ENCODE peak calls at places on chromosome 10, in five cellular contexts. N, L, R, H and I are unnamed samples.
A peak's percentile ranks its signal among the peaks of the same experiment; 100 is the strongest.

GRCh38 chr10:123967626-123968243 is 76.1 kb upstream of the CPXM2 start:
- DNase-seq in N (peak; percentile 71), L (peak; percentile 51), H (peak; percentile 33), R (no peak), I (no peak)

GRCh38 chr10:70889291-70889690 is 926 bp upstream of the PCBD1 start:
- DNase-seq in R (no peak), H (no peak), N (no peak), L (no peak), I (no peak)

GRCh38 chr10:78703581-78703980 is 365.2 kb upstream of the ZMIZ1 start:
- DNase-seq in R (no peak), H (no peak), L (no peak), N (no peak), I (peak; percentile 31)

GRCh38 chr10:86711957-86712708 is 43.8 kb downstream of the LDB3 start:
- DNase-seq in L (no peak), H (no peak), R (no peak), N (no peak), I (no peak)

GRCh38 chr10:28668363-28669226 is 8.7 kb upstream of the BAMBI start:
- DNase-seq in N (peak; percentile 53), R (no peak), H (no peak), L (peak; percentile 40), I (no peak)

GRCh38 chr10:33746878-33747277 is 412.4 kb upstream of the NRP1 start:
- DNase-seq in H (no peak), N (no peak), R (no peak), L (no peak), I (no peak)

GRCh38 chr10:22646291-22646926 is 68.0 kb downstream of the PIP4K2A start:
- DNase-seq in N (no peak), L (no peak), R (no peak), H (no peak), I (no peak)

GRCh38 chr10:26697922-26698608 is 564 bp downstream of the PDSS1 start:
- DNase-seq in L (no peak), R (no peak), N (no peak), H (no peak), I (no peak)

GRCh38 chr10:86443936-86444335 is 77.3 kb upstream of the GRID1 start:
- DNase-seq in N (no peak), H (no peak), L (no peak), R (no peak), I (no peak)

GRCh38 chr10:86287966-86288579 is 78.5 kb downstream of the GRID1 start:
- DNase-seq in R (no peak), H (no peak), N (no peak), L (no peak), I (no peak)

GRCh38 chr10:13705526-13706169 is 118.9 kb downstream of the PRPF18 start:
- DNase-seq in H (no peak), R (no peak), L (no peak), N (no peak), I (no peak)

GRCh38 chr10:95861401-95861800 is 46.4 kb upstream of the CC2D2B start:
- DNase-seq in L (no peak), R (no peak), N (no peak), H (no peak), I (no peak)

GRCh38 chr10:21499910-21500577 is 25.4 kb downstream of the SKIDA1 start:
- DNase-seq in N (peak; percentile 48), R (no peak), L (no peak), H (no peak), I (no peak)

GRCh38 chr10:37488792-37489657 is 363.6 kb downstream of the ANKRD30A start:
- DNase-seq in L (no peak), H (peak; percentile 1), N (no peak), R (no peak), I (no peak)

GRCh38 chr10:67666416-67667043 is 29.5 kb downstream of the CTNNA3 start:
- DNase-seq in N (no peak), H (peak; percentile 21), R (no peak), L (no peak), I (no peak)

GRCh38 chr10:61635946-61636345 is 26.8 kb upstream of the CABCOCO1 start:
- DNase-seq in N (no peak), L (no peak), R (peak; percentile 42), H (no peak), I (no peak)

GRCh38 chr10:34335960-34336359 is 479.1 kb downstream of the PARD3 start:
- DNase-seq in L (no peak), R (no peak), H (no peak), N (no peak), I (no peak)

GRCh38 chr10:14389981-14390590 is 59.4 kb upstream of the FRMD4A start:
- DNase-seq in N (no peak), L (no peak), H (no peak), R (no peak), I (no peak)

GRCh38 chr10:19412531-19412930 is 363.9 kb downstream of the MALRD1 start:
- DNase-seq in L (no peak), N (no peak), R (peak; percentile 4), H (peak; percentile 16), I (no peak)

GRCh38 chr10:112732277-112732891 is 217.7 kb upstream of the TCF7L2 start:
- DNase-seq in L (no peak), R (no peak), H (no peak), N (no peak), I (no peak)

GRCh38 chr10:60535427-60535826 is 145.8 kb upstream of the ANK3 start:
- DNase-seq in R (no peak), N (no peak), L (no peak), H (no peak), I (no peak)

GRCh38 chr10:115129752-115130151 is 36.6 kb downstream of the ATRNL1 start:
- DNase-seq in L (no peak), N (no peak), H (peak; percentile 10), R (no peak), I (no peak)

GRCh38 chr10:52266858-52267257 is 47.2 kb upstream of the DKK1 start:
- DNase-seq in H (no peak), L (no peak), R (no peak), N (no peak), I (no peak)

GRCh38 chr10:99945286-99945685 is 64.5 kb downstream of the DNMBP start:
- DNase-seq in N (no peak), H (no peak), L (no peak), R (no peak), I (peak; percentile 74)

GRCh38 chr10:26780793-26781601 is 79.8 kb downstream of the ABI1 start:
- DNase-seq in R (peak; percentile 89), N (no peak), H (no peak), L (no peak), I (peak; percentile 84)

GRCh38 chr10:38038107-38038931 is 27.8 kb downstream of the ZNF33A start:
- DNase-seq in L (no peak), H (no peak), R (no peak), N (no peak), I (no peak)

GRCh38 chr10:51675088-51675487 is 24.3 kb downstream of the CSTF2T start:
- DNase-seq in L (no peak), N (no peak), R (no peak), H (no peak), I (no peak)

GRCh38 chr10:71770255-71770654 is 3.1 kb downstream of the VSIR start:
- DNase-seq in R (no peak), H (no peak), L (no peak), N (no peak), I (no peak)

GRCh38 chr10:51369903-51370302 is 295.6 kb downstream of the PRKG1 start:
- DNase-seq in H (no peak), L (no peak), N (no peak), R (no peak), I (no peak)

GRCh38 chr10:77111611-77112550 is 525.7 kb downstream of the KCNMA1 start:
- DNase-seq in N (no peak), H (peak; percentile 60), R (peak; percentile 67), L (no peak), I (peak; percentile 70)

GRCh38 chr10:49834201-49834600 is 72.1 kb upstream of the OGDHL start:
- DNase-seq in N (no peak), L (no peak), H (no peak), R (no peak), I (no peak)

GRCh38 chr10:78890506-78890905 is 178.3 kb upstream of the ZMIZ1 start:
- DNase-seq in L (no peak), N (no peak), H (no peak), R (no peak), I (no peak)

GRCh38 chr10:102148275-102148674 is 3.9 kb upstream of the NOLC1 start:
- DNase-seq in N (no peak), R (no peak), L (no peak), H (no peak), I (no peak)
- H3K36me3 ChIP-seq in N (peaks cover 78% of the 10 kb centered on the region), R (peaks cover 4% of the 10 kb centered on the region), L (peaks cover 7% of the 10 kb centered on the region), H (peaks cover 62% of the 10 kb centered on the region), I (peaks cover 44% of the 10 kb centered on the region)

DNA sequence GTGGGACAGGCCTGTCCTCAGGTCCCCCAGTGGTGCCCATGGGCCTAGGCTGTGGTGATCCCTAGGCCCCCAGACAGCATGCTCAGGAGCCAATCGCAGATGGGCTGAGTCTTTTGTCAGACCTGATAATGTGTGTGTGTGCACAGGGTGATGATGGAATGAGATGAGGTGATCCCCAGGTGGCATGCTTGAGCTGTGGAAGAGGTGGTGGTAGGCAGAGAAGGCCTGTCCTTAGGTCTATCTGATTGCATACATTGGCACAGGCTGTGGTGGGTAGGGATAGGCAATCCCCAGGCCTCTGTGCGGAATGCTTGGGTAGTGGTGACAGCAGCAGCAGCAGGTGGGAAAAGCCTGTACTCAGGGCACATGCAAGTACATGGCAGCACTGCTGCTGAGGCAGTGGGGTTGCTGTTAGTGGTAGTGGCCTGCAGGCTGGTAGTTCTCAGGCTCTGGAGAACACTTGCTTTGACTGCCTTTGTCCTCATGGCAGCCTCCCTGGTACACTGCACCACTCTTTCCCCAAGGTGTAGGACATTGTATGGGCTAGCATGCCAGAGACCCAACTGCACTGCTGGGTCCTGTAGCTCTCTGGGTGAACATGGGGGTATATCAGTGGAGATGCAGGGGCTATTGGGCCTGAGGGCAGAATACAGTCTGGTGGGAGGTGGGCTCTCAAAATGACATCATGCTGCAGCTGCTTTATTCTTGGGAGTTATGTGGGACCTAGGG is 260.9 kb upstream of the PLPP4 start:
- DNase-seq in L (no peak), H (no peak), R (no peak), N (no peak), I (no peak)
- H3K27me3 ChIP-seq in L (no peaks in the 10 kb centered on the region), H (no peaks in the 10 kb centered on the region), R (no peaks in the 10 kb centered on the region), N (no peaks in the 10 kb centered on the region), I (no peaks in the 10 kb centered on the region)

DNA sequence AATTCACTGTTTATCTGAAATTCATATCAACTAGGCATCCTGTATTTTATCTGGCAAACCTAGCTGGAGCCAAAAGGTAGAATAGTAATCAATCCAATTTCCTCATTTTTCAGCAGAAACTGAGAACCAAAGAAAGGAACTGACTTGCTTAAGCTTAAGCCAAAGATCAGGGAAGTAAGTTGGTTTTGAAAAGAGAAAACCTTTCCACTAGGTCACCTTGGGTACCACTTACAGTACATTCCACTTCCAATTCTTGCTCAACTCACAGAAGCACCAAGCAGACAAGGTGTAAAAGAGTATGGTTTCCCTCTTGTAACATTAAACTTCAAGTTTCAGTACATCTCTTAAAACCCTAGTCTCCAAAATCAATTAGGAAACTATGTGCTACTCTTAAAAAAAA is 79.6 kb downstream of the ZFAND4 start:
- DNase-seq in R (no peak), H (no peak), N (no peak), L (no peak), I (no peak)
- H3K4me3 ChIP-seq in R (no peak overlapping the region), H (peak overlapping the region; percentile 81), N (peak overlapping the region; percentile 93), L (no peak overlapping the region), I (no peak overlapping the region)

DNA sequence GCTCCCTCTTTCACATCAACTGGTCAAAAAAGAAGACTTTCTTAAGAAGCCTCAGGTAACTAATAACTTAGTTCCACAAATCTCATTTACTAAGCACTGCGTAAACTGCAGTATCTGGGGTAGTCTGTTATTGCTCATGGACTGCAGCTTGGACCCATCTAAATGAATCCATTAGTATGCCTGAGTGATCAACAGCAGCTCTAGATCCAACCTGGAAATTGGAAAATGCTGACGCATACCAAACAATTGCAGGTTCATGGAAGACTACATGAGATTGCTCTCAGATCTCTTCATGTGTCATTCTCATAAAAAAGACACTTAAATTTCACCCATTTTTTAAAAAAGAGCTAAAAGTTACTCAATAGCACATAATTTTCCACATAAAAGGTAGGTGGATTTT is 121.6 kb downstream of the IDE start:
- DNase-seq in L (no peak), R (no peak), N (no peak), H (no peak), I (no peak)
- H3K36me3 ChIP-seq in L (peaks cover 10% of the 10 kb centered on the region), R (peaks cover 1% of the 10 kb centered on the region), N (peaks cover 61% of the 10 kb centered on the region), H (peaks cover 24% of the 10 kb centered on the region), I (peaks cover 6% of the 10 kb centered on the region)